ENCODE peak calls at places on chromosome 22, in ten cellular contexts. Z, S, V, X, P, U, O, M, W and N are unnamed samples.

GRCh38 chr22:38467904-38468760 is at the start of gene KDELR3:
- DNase-seq in X (peak), M (peak), P (peak), S (peak), O (peak), V (peak), Z (peak), W (no peak), U (no peak), N (no peak)

GRCh38 chr22:47344414-47344813 is 582.0 kb downstream of the TBC1D22A start:
- DNase-seq in U (no peak), X (no peak), P (no peak), V (no peak), Z (no peak), O (no peak), S (no peak), M (peak), W (no peak), N (no peak)

GRCh38 chr22:49566141-49566541 is 261.5 kb downstream of the BRD1 start:
- DNase-seq in U (no peak), S (peak), P (no peak), Z (no peak), O (no peak), W (no peak), M (no peak), V (no peak), X (no peak), N (no peak)

GRCh38 chr22:37697540-37697835 is 640 bp downstream of the TRIOBP start:
- DNase-seq in S (no peak), U (no peak), X (no peak), V (no peak), W (no peak), Z (no peak), P (no peak), M (no peak), O (no peak), N (no peak)

GRCh38 chr22:37431811-37432707 is 4.8 kb upstream of the ELFN2 start:
- DNase-seq in P (peak), V (no peak), O (peak), M (no peak), X (no peak), S (no peak), Z (no peak), W (peak), U (no peak), N (peak)

GRCh38 chr22:16957781-16958180 is 50.2 kb downstream of the GAB4 start:
- DNase-seq in X (no peak), V (no peak), S (peak), U (no peak), O (no peak), P (no peak), Z (no peak), W (no peak), M (peak), N (no peak)

GRCh38 chr22:43901976-43902643 is 10.3 kb upstream of the PNPLA5 start:
- DNase-seq in S (no peak), O (no peak), X (no peak), U (no peak), P (peak), M (no peak), V (no peak), Z (no peak), W (peak), N (peak)

GRCh38 chr22:40898850-40899357 is 37.0 kb upstream of the DNAJB7 start:
- DNase-seq in W (peak), X (no peak), Z (no peak), O (peak), V (no peak), M (no peak), U (peak), P (peak), S (no peak), N (peak)

GRCh38 chr22:43923191-43923590 is 414 bp upstream of the PNPLA3 start:
- DNase-seq in U (no peak), Z (no peak), S (no peak), V (no peak), X (no peak), O (peak), P (peak), M (no peak), W (no peak), N (no peak)

GRCh38 chr22:43343262-43343988 is at the start of gene SCUBE1:
- DNase-seq in V (peak), U (peak), O (peak), X (peak), M (no peak), S (peak), P (peak), Z (peak), W (no peak), N (no peak)

GRCh38 chr22:19819911-19820879 is 34.5 kb downstream of the GNB1L start:
- DNase-seq in S (peak), U (no peak), V (no peak), O (no peak), W (no peak), P (no peak), M (peak), X (peak), Z (peak), N (no peak)
- H3K4me3 ChIP-seq in S (no peak), U (no peak), V (no peak), O (no peak), W (no peak), P (no peak), M (no peak), X (no peak), Z (no peak), N (no peak)

DNA sequence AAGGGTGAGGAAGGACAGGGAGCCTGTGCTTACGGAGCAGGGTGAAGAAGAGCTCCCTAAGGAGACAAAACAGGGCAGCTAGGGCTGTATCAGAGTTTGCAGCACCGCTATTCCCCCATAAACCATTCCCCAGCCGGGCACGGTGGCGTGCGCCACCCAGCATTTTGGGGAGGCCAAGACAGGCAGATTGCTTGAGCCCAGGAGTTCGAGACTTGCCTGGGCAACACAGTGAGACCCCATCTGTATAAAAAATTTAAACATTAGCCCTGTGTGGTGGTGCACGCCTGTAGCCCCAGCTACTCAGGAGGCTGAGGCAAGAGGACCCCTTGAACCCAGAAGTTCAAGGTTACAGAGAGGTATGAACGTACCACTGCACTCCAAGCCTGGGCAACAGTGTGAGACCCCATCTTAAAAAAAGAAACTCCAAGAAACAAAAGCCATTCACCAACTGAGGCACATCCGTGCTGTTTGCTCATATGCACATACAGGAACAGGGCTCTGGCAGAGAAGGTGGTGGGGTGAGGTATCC is 4.7 kb downstream of the GAL3ST1 start:
- DNase-seq in M (no peak), V (no peak), X (no peak), Z (no peak), P (no peak), O (no peak), S (no peak), U (no peak), W (no peak), N (no peak)
- H3K4me3 ChIP-seq in M (no peak), V (no peak), X (no peak), Z (no peak), P (no peak), O (no peak), S (no peak), U (no peak), W (no peak), N (no peak)

GRCh38 chr22:46293591-46294260 is 2.9 kb upstream of the GTSE1 start:
- DNase-seq in V (peak), S (no peak), P (peak), W (peak), X (no peak), U (peak), M (no peak), O (no peak), Z (no peak), N (no peak)

GRCh38 chr22:46294784-46295183 is 1.9 kb upstream of the GTSE1 start:
- DNase-seq in U (no peak), X (no peak), M (no peak), S (no peak), O (no peak), V (no peak), Z (no peak), P (no peak), W (no peak), N (no peak)

GRCh38 chr22:46297151-46297819 is 615 bp downstream of the GTSE1 start:
- DNase-seq in V (no peak), W (no peak), X (peak), U (peak), P (peak), O (peak), S (no peak), Z (no peak), M (no peak), N (no peak)

GRCh38 chr22:46296257-46297150 is at the start of gene GTSE1:
- DNase-seq in Z (peak), X (peak), S (peak), O (peak), M (peak), P (peak), V (peak), W (peak), U (peak), N (peak)

GRCh38 chr22:46295277-46295971 is 1.2 kb upstream of the GTSE1 start:
- DNase-seq in V (no peak), O (no peak), U (no peak), X (no peak), W (no peak), S (no peak), Z (no peak), P (no peak), M (no peak), N (no peak)
- H3K4me3 ChIP-seq in V (peak), O (no peak), U (peak), X (peak), W (no peak), S (no peak), Z (no peak), P (no peak), M (no peak), N (peak)

GRCh38 chr22:27370987-27371386 is 430.6 kb downstream of the MN1 start:
- DNase-seq in X (no peak), V (no peak), U (no peak), Z (no peak), W (no peak), S (no peak), P (no peak), M (peak), O (no peak), N (no peak)

GRCh38 chr22:27372364-27372763 is 429.2 kb downstream of the MN1 start:
- DNase-seq in V (no peak), S (no peak), W (no peak), U (no peak), Z (no peak), X (no peak), O (no peak), P (no peak), M (no peak), N (no peak)

GRCh38 chr22:27370281-27370680 is 431.3 kb downstream of the MN1 start:
- DNase-seq in M (no peak), S (no peak), Z (no peak), X (no peak), O (no peak), U (no peak), P (peak), W (no peak), V (no peak), N (no peak)

GRCh38 chr22:27377501-27377900 is 424.1 kb downstream of the MN1 start:
- DNase-seq in Z (peak), U (no peak), S (no peak), M (no peak), P (no peak), O (no peak), W (no peak), X (no peak), V (no peak), N (no peak)

GRCh38 chr22:27372969-27373670 is 428.4 kb downstream of the MN1 start:
- DNase-seq in S (peak), P (peak), O (peak), V (no peak), Z (peak), W (no peak), X (peak), M (peak), U (no peak), N (no peak)
- H3K4me3 ChIP-seq in S (no peak), P (no peak), O (no peak), V (no peak), Z (no peak), W (no peak), X (no peak), M (no peak), U (no peak), N (no peak)